ENCODE peak calls at places on chromosomes 1 and 21, in four cellular contexts. Q is BE2C, R is breast epithelium, E is heart right ventricle. N is an unnamed sample.

GRCh38 chr1:226633541-226634155 is 85.1 kb downstream of the STUM start:
- DNase-seq in R (peak), Q (no peak), E (no peak), N (no peak)

GRCh38 chr1:209651148-209651547 is 1.1 kb downstream of the LAMB3 start:
- DNase-seq in E (peak), Q (peak), R (peak), N (no peak)

GRCh38 chr1:151715726-151716404 is 738 bp downstream of the CELF3 start:
- DNase-seq in Q (peak), R (no peak), E (no peak), N (no peak)

GRCh38 chr1:74847720-74848119 is 114.8 kb downstream of the TYW3 start:
- DNase-seq in Q (no peak), E (no peak), R (no peak), N (no peak)

GRCh38 chr21:20004353-20004752 is 993.9 kb upstream of the NCAM2 start:
- DNase-seq in R (no peak), E (no peak), Q (no peak), N (no peak)

GRCh38 chr1:51268675-51269033 is 32.6 kb downstream of the RNF11 start:
- DNase-seq in R (no peak), E (no peak), Q (no peak), N (no peak)

GRCh38 chr21:28798798-28799197 is 193.9 kb downstream of the LTN1 start:
- DNase-seq in R (no peak), Q (no peak), E (no peak), N (no peak)

GRCh38 chr21:45071396-45072165 is 2.8 kb upstream of the ADARB1 start:
- DNase-seq in E (no peak), R (peak), Q (no peak), N (no peak)

GRCh38 chr1:119147626-119148180 is 7.2 kb upstream of the WARS2 start:
- DNase-seq in R (no peak), E (no peak), Q (no peak), N (no peak)

GRCh38 chr1:212606734-212607205 is 1.8 kb upstream of the ATF3 start:
- DNase-seq in R (peak), E (peak), Q (no peak), N (no peak)

GRCh38 chr1:28887835-28888682 is 26.3 kb upstream of the EPB41 start:
- DNase-seq in Q (peak), R (no peak), E (peak), N (no peak)

GRCh38 chr1:22110016-22110415 is 32.9 kb downstream of the WNT4 start:
- DNase-seq in E (no peak), R (no peak), Q (no peak), N (no peak)

GRCh38 chr1:164601399-164602141 is 42.6 kb downstream of the PBX1 start:
- DNase-seq in Q (no peak), E (no peak), R (no peak), N (no peak)

GRCh38 chr1:206036661-206037455 is 13.2 kb upstream of the CTSE start:
- DNase-seq in Q (no peak), R (no peak), E (no peak), N (no peak)

GRCh38 chr1:94039514-94039870 is 81.5 kb downstream of the ABCA4 start:
- DNase-seq in R (peak), E (peak), Q (peak), N (no peak)

GRCh38 chr1:170321113-170321512 is 175.4 kb downstream of the NTMT2 start:
- DNase-seq in Q (no peak), R (no peak), E (no peak), N (no peak)

GRCh38 chr1:232950919-232951579 is 638 bp downstream of the NTPCR start:
- DNase-seq in Q (peak), E (no peak), R (no peak), N (no peak)

GRCh38 chr1:56345826-56346225 is 233.5 kb downstream of the PLPP3 start:
- DNase-seq in Q (no peak), E (no peak), R (no peak), N (no peak)

GRCh38 chr21:15908187-15908586 is 178.4 kb downstream of the USP25 start:
- DNase-seq in E (no peak), R (no peak), Q (no peak), N (no peak)

GRCh38 chr1:150621497-150622113 is 7.8 kb downstream of the ENSA start:
- DNase-seq in E (no peak), R (no peak), Q (peak), N (no peak)

GRCh38 chr1:231601775-231602674 is 24.6 kb upstream of the DISC1 start:
- DNase-seq in Q (no peak), R (no peak), E (no peak), N (no peak)

GRCh38 chr1:37862330-37862729 is 2.9 kb upstream of the MTF1 start:
- DNase-seq in Q (no peak), R (no peak), E (no peak), N (no peak)

GRCh38 chr1:37859507-37860345 is at the start of gene MTF1:
- DNase-seq in R (peak), E (peak), Q (peak), N (peak)

GRCh38 chr1:37858931-37859506 is 373 bp downstream of the MTF1 start:
- DNase-seq in E (no peak), R (no peak), Q (no peak), N (no peak)

GRCh38 chr1:37861151-37861550 is 1.8 kb upstream of the MTF1 start:
- DNase-seq in Q (no peak), E (no peak), R (no peak), N (no peak)

GRCh38 chr1:37860346-37860666 is 914 bp upstream of the MTF1 start:
- DNase-seq in Q (no peak), R (no peak), E (no peak), N (no peak)
- H3K4me3 ChIP-seq in Q (no peak), R (peak), E (peak), N (peak)

GRCh38 chr1:195195423-195196057 is 1412.7 kb downstream of the KCNT2 start:
- DNase-seq in E (no peak), Q (no peak), R (no peak), N (no peak)
- H3K4me3 ChIP-seq in E (no peak), Q (no peak), R (no peak), N (no peak)

DNA sequence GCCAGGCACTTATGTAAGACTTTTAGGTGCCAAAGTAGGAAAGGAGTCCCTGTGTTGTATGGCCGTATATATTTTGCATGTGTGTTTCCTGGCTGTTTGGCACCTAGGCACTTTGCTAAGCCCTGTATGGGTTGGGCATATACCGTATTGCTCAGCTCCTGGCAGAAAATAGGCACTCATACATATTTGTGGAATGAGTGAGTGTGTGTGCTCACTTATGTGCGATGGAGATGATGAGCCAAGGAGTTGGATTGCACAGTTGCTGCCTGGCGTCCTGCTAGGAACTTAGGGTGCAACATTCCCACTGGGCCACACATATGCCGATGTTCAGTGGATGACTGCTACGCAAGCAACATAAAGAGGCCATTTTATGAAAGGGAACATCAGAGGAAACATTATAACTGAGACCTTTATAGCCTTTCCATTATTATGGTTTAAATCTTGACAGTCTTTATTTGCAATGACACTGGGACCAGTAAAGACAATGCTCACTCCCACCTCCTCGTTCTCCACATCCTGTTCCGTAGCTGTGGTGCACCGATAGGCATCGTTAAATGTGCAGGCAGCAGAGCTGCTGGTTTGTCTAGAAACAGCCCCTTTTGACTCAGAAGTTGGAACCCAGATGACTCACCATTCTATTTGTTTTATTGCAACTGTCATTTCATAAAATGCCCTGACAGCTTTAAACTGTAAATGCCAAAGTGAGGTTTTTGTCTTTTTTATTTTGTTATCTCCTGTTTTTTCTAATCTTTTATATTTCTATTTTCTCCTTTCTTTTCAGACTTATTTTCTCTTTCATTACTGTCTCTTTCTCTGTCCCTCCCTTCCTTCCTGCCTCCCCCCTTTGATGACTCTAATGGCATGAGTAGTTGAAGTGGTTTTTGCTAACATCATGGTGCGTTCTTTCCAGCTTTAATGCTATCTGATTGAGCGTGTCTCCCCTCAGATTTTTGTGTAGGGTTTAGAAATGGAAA is 36.1 kb downstream of the PEX14 start:
- DNase-seq in R (no peak), Q (peak), E (no peak), N (peak)
- H3K4me3 ChIP-seq in R (no peak), Q (peak), E (no peak), N (no peak)

GRCh38 chr1:27643626-27644368 is 8.8 kb upstream of the FGR start:
- DNase-seq in Q (peak), R (no peak), E (no peak), N (no peak)
- H3K4me3 ChIP-seq in Q (no peak), R (no peak), E (no peak), N (no peak)

GRCh38 chr1:42957880-42958487 is 684 bp downstream of the SLC2A1 start:
- DNase-seq in E (peak), Q (peak), R (peak), N (no peak)

GRCh38 chr1:42953182-42954180 is 5.2 kb downstream of the SLC2A1 start:
- DNase-seq in E (no peak), Q (no peak), R (no peak), N (no peak)

GRCh38 chr1:42956739-42957138 is 1.9 kb downstream of the SLC2A1 start:
- DNase-seq in E (no peak), R (no peak), Q (no peak), N (no peak)

GRCh38 chr1:42957229-42957879 is 1.3 kb downstream of the SLC2A1 start:
- DNase-seq in R (no peak), Q (no peak), E (no peak), N (no peak)

GRCh38 chr1:42955311-42956063 is 3.2 kb downstream of the SLC2A1 start:
- DNase-seq in E (no peak), Q (no peak), R (no peak), N (no peak)
- H3K4me3 ChIP-seq in E (no peak), Q (peak), R (no peak), N (peak)

DNA sequence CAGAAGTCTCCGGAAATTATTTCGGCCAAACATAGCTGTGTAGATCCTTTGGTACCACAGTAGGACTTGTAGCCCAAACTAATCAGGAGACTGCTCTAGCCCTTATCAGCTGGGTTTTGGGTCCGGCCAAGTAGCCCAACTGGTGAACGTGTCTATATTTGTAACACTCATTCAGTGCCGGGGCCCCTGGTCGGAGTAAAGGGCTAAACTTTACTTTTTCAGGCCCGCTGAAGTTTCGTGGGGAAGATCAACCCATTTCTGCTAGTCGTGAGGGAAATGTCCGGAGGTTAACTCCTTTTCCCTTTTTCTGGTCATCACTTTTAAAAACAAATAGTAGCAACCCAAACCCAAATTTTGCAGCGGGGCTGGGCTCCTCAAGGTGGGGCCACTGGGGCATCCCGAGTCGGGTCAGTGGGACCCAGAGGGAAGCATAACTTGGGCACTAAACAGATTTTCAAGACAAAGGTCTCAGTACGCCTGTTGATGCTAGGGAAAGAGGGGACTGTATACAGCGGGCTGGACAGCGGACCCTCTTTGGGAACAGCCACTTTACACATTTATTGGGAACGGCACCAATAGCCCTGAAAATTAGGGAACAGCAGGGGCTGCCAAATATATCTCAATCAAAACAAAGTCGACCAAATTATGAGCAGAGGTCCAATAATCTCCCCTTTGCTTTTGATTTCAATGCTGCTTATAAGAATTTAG is 1.8 kb downstream of the LHX9 start:
- DNase-seq in R (no peak), E (no peak), Q (no peak), N (no peak)
- H3K4me3 ChIP-seq in R (no peak), E (no peak), Q (peak), N (no peak)